ENCODE peak calls at places on chromosomes 7 and 10, in eight cellular contexts. O is heart left ventricle, Z is SK-N-SH, X is IMR-90, H is pancreas, Q is mesendoderm, S is lower lobe of right lung, T is PC-3. N is an unnamed sample. For H3K36me3, the result is how much of the 10 kb centered on the place peaks cover.

GRCh38 chr10:24483701-24484100 is 240.0 kb downstream of the ARHGAP21 start:
- DNase-seq in O (no peak), Z (no peak), X (peak), H (peak), Q (peak), S (peak), T (peak), N (no peak)

GRCh38 chr10:122702271-122702670 is 2.6 kb upstream of the C10orf120 start:
- DNase-seq in O (no peak), Z (no peak), X (no peak), H (no peak), Q (no peak), S (no peak), T (no peak), N (no peak)

GRCh38 chr10:66982792-66983481 is 57.1 kb downstream of the LRRTM3 start:
- DNase-seq in O (no peak), Z (no peak), X (no peak), H (peak), Q (no peak), S (no peak), T (no peak), N (no peak)

GRCh38 chr7:2753148-2753547 is 65.1 kb downstream of the AMZ1 start:
- DNase-seq in O (no peak), Z (no peak), X (no peak), H (no peak), Q (no peak), S (no peak), T (no peak), N (no peak)

GRCh38 chr10:122492955-122493597 is 31.7 kb downstream of the HTRA1 start:
- DNase-seq in O (no peak), Z (no peak), X (peak), H (no peak), Q (no peak), S (peak), T (no peak), N (no peak)

GRCh38 chr7:30684351-30684750 is 2.1 kb upstream of the CRHR2 start:
- DNase-seq in O (no peak), Z (no peak), X (no peak), H (no peak), Q (peak), S (no peak), T (no peak), N (no peak)

GRCh38 chr10:133131754-133132710 is 28.0 kb upstream of the KNDC1 start:
- DNase-seq in O (no peak), Z (peak), X (no peak), H (no peak), Q (no peak), S (peak), T (no peak), N (peak)

GRCh38 chr10:483266-483665 is 206.2 kb downstream of the DIP2C start:
- DNase-seq in O (no peak), Z (no peak), X (no peak), H (no peak), Q (no peak), S (no peak), T (no peak), N (no peak)

GRCh38 chr7:16204953-16205352 is 216.4 kb downstream of the CRPPA start:
- DNase-seq in O (no peak), Z (no peak), X (no peak), H (no peak), Q (peak), S (no peak), T (no peak), N (no peak)

GRCh38 chr7:118304100-118304499 is 79.6 kb downstream of the ANKRD7 start:
- DNase-seq in O (no peak), Z (no peak), X (no peak), H (no peak), Q (peak), S (no peak), T (no peak), N (no peak)

GRCh38 chr7:106643189-106643588 is 17.8 kb downstream of the CCDC71L start:
- DNase-seq in O (no peak), Z (no peak), X (no peak), H (no peak), Q (no peak), S (no peak), T (no peak), N (no peak)

GRCh38 chr7:47885309-47886000 is 62.8 kb downstream of the PKD1L1 start:
- DNase-seq in O (no peak), Z (no peak), X (no peak), H (no peak), Q (no peak), S (no peak), T (no peak), N (no peak)

GRCh38 chr10:73248259-73248724 is 1.2 kb upstream of the DNAJC9 start:
- DNase-seq in O (no peak), Z (no peak), X (no peak), H (no peak), Q (no peak), S (no peak), T (peak), N (no peak)

GRCh38 chr10:73246783-73247508 is at the start of gene DNAJC9:
- DNase-seq in O (peak), Z (peak), X (peak), H (peak), Q (peak), S (peak), T (peak), N (peak)

GRCh38 chr10:73247509-73248258 is 629 bp upstream of the DNAJC9 start:
- DNase-seq in O (no peak), Z (no peak), X (peak), H (no peak), Q (peak), S (no peak), T (peak), N (no peak)

GRCh38 chr10:73246322-73246782 is 703 bp downstream of the DNAJC9 start:
- DNase-seq in O (no peak), Z (no peak), X (no peak), H (no peak), Q (no peak), S (no peak), T (no peak), N (no peak)

GRCh38 chr10:73244866-73245477 is 2.1 kb downstream of the DNAJC9 start:
- DNase-seq in O (no peak), Z (no peak), X (no peak), H (no peak), Q (no peak), S (no peak), T (no peak), N (no peak)
- H3K36me3 ChIP-seq in O (under half), Z (half or more), X (under half), H (under half), Q (under half), S (half or more), T (half or more), N (under half)

DNA sequence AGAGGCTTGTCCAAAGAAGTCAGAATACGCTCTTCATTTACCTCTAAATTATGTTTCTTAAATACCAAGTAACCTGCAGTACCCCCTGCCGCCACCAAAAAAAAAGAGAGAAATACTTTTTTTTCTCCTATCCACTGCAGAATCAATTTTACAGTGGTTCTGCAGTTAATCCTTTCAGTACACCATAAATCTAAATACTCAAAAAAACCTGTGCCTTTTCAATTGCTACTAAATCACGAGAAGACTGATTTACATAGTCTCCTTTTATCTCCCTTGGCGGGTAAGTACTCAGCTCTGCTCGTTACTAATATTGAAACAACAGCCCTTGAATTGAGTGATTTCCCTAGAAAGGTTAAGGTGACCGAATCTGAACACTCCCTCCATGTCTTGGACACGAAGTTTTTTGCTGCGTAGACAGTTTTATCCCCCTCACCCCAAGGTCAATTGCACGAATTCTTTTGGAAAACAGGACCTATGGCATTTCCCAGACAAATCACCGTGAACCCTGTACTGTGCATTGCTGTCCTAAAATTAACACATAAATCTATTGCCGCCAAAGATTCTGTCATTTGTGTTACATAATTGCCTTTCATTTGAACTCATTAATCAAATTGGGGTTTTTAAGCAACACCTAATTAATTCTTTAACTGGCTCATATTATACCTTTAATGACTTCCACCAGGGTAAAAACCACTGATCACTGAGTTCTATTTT is 517 bp upstream of the VIM start:
- DNase-seq in O (no peak), Z (peak), X (peak), H (no peak), Q (peak), S (no peak), T (no peak), N (no peak)
- H3K27ac ChIP-seq in O (peak), Z (peak), X (peak), H (no peak), Q (peak), S (peak), T (peak), N (peak)

DNA sequence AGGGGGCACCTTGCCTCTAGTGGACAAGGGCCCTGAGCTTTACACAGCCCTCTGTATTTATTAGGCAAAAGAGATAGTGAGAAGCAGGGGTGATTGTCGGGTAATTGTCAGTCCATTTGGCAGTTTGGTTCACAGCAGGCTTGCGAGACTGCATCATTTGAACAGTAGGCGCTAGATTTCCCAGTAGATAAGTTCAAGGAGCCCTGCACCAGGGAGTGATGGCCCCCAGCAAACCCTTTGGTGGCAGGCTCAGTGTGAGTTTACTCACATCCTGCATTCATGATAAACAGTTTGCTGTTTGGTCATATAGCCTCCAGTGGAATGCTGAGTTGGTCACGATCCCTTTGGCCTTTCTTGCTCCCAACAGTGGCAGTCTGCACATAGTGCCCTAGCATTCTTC is 59.4 kb downstream of the MARCHF5 start:
- DNase-seq in O (no peak), Z (no peak), X (no peak), H (no peak), Q (peak), S (no peak), T (no peak), N (no peak)
- H3K36me3 ChIP-seq in O (under half), Z (under half), X (under half), H (under half), Q (under half), S (under half), T (under half), N (under half)

DNA sequence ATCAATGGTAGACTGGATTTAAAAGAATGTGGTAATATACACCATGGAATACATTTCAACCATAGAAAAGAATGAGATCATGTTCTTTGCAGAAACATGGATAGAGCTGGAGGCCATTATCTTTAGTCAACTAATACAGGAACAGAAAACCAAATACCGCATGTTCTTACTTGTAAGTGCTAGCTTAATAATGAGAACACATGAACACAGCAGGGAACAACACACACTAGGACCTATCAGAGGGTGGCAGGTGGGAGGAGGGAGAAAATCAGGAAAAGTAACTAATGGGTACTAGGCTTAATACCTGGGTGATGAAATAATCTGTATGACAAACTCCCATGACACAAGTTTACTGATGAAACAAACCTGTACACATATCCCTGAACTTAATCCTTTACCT is 1435.2 kb downstream of the REEP3 start:
- DNase-seq in O (no peak), Z (no peak), X (no peak), H (no peak), Q (no peak), S (no peak), T (no peak), N (no peak)
- H3K27ac ChIP-seq in O (no peak), Z (no peak), X (no peak), H (no peak), Q (no peak), S (no peak), T (no peak), N (no peak)

GRCh38 chr7:140679186-140679585 is 6.4 kb downstream of the ADCK2 start:
- DNase-seq in O (no peak), Z (no peak), X (no peak), H (no peak), Q (no peak), S (no peak), T (no peak), N (no peak)

GRCh38 chr7:140680886-140681285 is 8.1 kb downstream of the ADCK2 start:
- DNase-seq in O (no peak), Z (no peak), X (no peak), H (no peak), Q (no peak), S (no peak), T (no peak), N (no peak)

GRCh38 chr7:140677496-140677895 is 4.8 kb downstream of the ADCK2 start:
- DNase-seq in O (no peak), Z (no peak), X (no peak), H (no peak), Q (no peak), S (no peak), T (no peak), N (no peak)

GRCh38 chr7:140678081-140678815 is 5.5 kb downstream of the ADCK2 start:
- DNase-seq in O (no peak), Z (no peak), X (no peak), H (no peak), Q (no peak), S (no peak), T (no peak), N (peak)

DNA sequence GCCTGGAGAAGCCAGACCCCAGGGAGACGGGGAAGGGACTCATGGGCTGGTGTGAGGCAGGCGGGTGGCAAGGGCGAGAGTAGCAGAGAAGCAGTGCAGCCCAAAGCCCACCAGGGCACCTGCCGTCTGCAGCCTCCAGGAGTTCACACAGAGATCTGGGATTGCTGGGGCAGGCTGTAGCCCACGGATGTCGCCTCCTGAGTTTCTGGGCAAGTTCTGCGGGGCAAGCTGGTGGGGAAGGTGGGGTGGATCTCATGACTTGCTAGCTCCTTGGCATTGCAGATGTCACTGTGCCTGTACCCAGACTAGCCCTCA is 6.0 kb downstream of the ADCK2 start:
- DNase-seq in O (no peak), Z (no peak), X (no peak), H (no peak), Q (no peak), S (no peak), T (no peak), N (peak)
- H3K36me3 ChIP-seq in O (under half), Z (under half), X (under half), H (under half), Q (under half), S (under half), T (under half), N (under half)

GRCh38 chr7:102407910-102408309 is 11.7 kb downstream of the PRKRIP1 start:
- DNase-seq in O (no peak), Z (no peak), X (no peak), H (no peak), Q (no peak), S (no peak), T (no peak), N (no peak)
- H3K27ac ChIP-seq in O (no peak), Z (no peak), X (no peak), H (no peak), Q (no peak), S (no peak), T (no peak), N (no peak)

DNA sequence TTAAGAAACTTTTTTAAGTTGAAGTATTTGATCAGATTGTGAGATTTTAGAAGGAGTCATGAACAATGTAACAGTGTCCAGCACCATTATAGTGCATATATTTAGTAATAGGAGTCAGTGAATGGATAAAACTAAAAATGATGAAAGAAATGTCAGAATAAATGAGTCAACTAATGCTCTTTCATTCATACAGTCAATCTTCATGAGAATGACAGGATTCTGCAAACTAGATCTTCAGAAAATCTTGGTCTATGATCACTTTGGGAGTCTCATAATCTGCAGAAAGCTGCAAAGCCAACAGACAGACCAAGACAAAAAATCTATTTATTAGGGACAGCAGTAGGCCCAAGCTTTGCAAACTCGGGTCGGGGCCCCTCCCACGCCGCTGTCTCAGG is 710 bp downstream of the RNLS start:
- DNase-seq in O (no peak), Z (no peak), X (no peak), H (no peak), Q (no peak), S (no peak), T (no peak), N (no peak)
- H3K36me3 ChIP-seq in O (under half), Z (under half), X (under half), H (under half), Q (under half), S (under half), T (under half), N (under half)

DNA sequence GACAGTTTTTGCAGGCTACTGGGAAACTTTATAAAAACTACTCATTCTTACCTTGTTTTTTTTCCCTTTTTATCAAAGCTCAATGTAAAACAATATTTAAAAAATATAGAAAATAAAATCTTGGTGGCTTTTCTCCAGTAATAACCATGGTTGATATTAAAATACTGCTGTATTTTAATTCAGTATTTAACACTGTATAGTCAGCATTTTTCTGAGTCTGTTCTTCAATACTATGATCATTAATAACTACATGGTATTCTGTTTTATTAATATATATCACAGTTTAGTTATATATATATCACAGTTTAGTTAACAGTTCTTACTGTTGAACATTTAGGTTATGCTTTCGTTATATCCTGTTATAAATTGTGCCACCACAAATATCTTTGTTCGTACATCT is 78.4 kb downstream of the SRI start:
- DNase-seq in O (no peak), Z (no peak), X (no peak), H (no peak), Q (no peak), S (no peak), T (no peak), N (no peak)
- H3K27ac ChIP-seq in O (no peak), Z (peak), X (no peak), H (peak), Q (no peak), S (no peak), T (no peak), N (no peak)

N was measured in aorta.